ENCODE peak calls at places on chromosomes 16 and 17, in ten cellular contexts. S is WTC11, T is MM.1S, F is GM13976, K is lung, E is RWPE1, Z is dorsolateral prefrontal cortex, G is brain microvascular endothelial cell, Y is upper lobe of right lung, Q is breast epithelium. A is an unnamed sample.

GRCh38 chr17:79925242-79925957 is 86.2 kb upstream of the CBX4 start:
- DNase-seq in S (no peak), T (no peak), F (no peak), K (peak), E (peak), Z (peak), G (no peak), Y (peak), Q (peak), A (no peak)

GRCh38 chr17:5585814-5586558 is 1.7 kb upstream of the NLRP1 start:
- DNase-seq in S (no peak), T (no peak), F (no peak), K (no peak), E (peak), Z (no peak), G (no peak), Y (no peak), Q (no peak), A (no peak)

GRCh38 chr17:60139438-60140285 is 10.1 kb upstream of the CA4 start:
- DNase-seq in S (peak), T (peak), F (peak), K (peak), E (peak), Z (peak), G (peak), Y (peak), Q (no peak), A (peak)

GRCh38 chr16:4894276-4895150 is 42.4 kb downstream of the PPL start:
- DNase-seq in S (no peak), T (no peak), F (no peak), K (no peak), E (no peak), Z (no peak), G (no peak), Y (no peak), Q (no peak), A (no peak)

GRCh38 chr17:63996430-63997182 is 1.5 kb upstream of the PRR29 start:
- DNase-seq in S (no peak), T (no peak), F (no peak), K (no peak), E (no peak), Z (no peak), G (no peak), Y (peak), Q (no peak), A (peak)

GRCh38 chr17:1485748-1486376 is 6.6 kb downstream of the MYO1C start:
- DNase-seq in S (peak), T (peak), F (peak), K (peak), E (peak), Z (no peak), G (peak), Y (peak), Q (peak), A (peak)

GRCh38 chr16:30004811-30005242 is 6.0 kb downstream of the DOC2A start:
- DNase-seq in S (no peak), T (no peak), F (no peak), K (no peak), E (no peak), Z (no peak), G (no peak), Y (peak), Q (no peak), A (no peak)

GRCh38 chr16:75758215-75758614 is 31.9 kb upstream of the CPHXL start:
- DNase-seq in S (no peak), T (no peak), F (no peak), K (no peak), E (no peak), Z (no peak), G (peak), Y (no peak), Q (no peak), A (no peak)

GRCh38 chr17:50100921-50101345 is 5.8 kb downstream of the PDK2 start:
- DNase-seq in S (no peak), T (no peak), F (no peak), K (no peak), E (no peak), Z (peak), G (no peak), Y (no peak), Q (no peak), A (no peak)

GRCh38 chr17:59371426-59372099 is 40.1 kb downstream of the YPEL2 start:
- DNase-seq in S (no peak), T (no peak), F (no peak), K (no peak), E (no peak), Z (peak), G (peak), Y (no peak), Q (no peak), A (no peak)

DNA sequence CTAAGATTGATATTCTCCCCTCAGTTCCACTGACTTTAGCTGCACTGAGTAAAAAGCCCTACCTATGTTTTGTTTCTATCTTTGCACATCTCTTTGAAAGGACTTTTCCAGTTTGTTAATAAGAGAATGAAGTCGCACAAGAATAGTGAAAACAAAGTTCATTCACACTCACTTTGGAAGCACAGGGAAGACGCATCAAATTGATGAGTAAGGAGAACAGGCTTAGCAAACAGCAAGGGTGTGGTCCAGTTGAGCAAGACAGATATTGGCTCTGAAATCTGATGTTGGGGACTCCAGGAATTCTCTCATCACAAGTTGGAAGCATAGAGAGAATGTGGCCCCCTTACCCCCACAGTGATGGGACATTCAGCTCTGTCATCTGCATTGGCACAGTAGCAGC is 221.3 kb downstream of the CDH11 start:
- DNase-seq in S (no peak), T (no peak), F (no peak), K (no peak), E (no peak), Z (no peak), G (no peak), Y (no peak), Q (no peak), A (no peak)
- TF ChIP-seq CTCF in S (no peak), T (no peak), F (no peak), K (no peak), E (no peak), Z (no peak), G (no peak), Y (no peak), Q (no peak), A (no peak)

DNA sequence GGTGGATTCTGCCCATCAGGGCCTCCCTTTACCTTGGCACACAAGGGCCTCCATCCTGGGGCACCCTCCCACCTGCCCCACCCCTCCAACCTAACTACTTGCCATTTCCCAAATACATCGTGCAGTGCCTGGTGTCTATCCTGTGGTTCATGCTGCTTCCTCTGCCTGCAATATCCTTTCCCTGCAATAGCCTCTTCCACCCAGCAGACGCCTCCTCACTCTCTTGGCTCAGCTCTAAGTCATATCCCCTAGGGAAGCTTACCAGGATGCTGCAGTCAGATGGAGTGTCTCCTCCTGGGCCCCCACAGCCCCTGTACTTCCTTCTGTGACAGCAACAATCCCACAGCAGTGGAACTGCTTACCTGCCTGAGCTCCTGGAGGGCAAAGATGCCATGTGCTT is 36.7 kb downstream of the CCDC182 start:
- DNase-seq in S (no peak), T (no peak), F (no peak), K (peak), E (no peak), Z (no peak), G (no peak), Y (no peak), Q (no peak), A (no peak)
- TF ChIP-seq CTCF in S (no peak), T (no peak), F (no peak), K (no peak), E (no peak), Z (no peak), G (peak), Y (no peak), Q (no peak), A (no peak)

GRCh38 chr16:56538331-56538730 is 18.5 kb upstream of the BBS2 start:
- DNase-seq in S (no peak), T (no peak), F (no peak), K (no peak), E (no peak), Z (no peak), G (no peak), Y (no peak), Q (no peak), A (no peak)

GRCh38 chr16:56530872-56531271 is 11.0 kb upstream of the BBS2 start:
- DNase-seq in S (no peak), T (no peak), F (no peak), K (no peak), E (peak), Z (no peak), G (no peak), Y (no peak), Q (no peak), A (no peak)

GRCh38 chr16:56534847-56535383 is 15.1 kb upstream of the BBS2 start:
- DNase-seq in S (no peak), T (no peak), F (no peak), K (no peak), E (no peak), Z (no peak), G (no peak), Y (no peak), Q (no peak), A (no peak)

DNA sequence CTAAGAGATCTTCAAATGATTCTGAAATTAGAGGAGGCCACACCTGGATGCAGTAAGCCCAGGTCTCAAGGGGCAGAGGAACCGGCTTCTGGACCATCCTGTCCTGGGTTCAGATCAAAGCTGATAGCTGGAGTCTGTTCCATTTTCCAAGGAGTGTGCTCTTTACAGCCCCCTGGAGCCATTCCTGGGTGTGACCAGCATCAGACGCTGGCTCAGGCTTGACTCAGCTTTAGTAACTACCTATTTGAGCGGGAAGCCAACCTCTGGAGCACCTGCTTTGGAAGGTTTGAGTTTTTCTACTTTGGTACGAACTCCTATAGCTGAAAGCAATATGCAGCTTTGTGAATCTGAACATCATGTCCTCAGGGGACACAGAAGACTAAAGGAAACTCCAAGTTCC is 12.9 kb upstream of the BBS2 start:
- DNase-seq in S (peak), T (no peak), F (no peak), K (no peak), E (peak), Z (no peak), G (no peak), Y (no peak), Q (no peak), A (no peak)
- TF ChIP-seq CTCF in S (no peak), T (no peak), F (no peak), K (no peak), E (no peak), Z (no peak), G (peak), Y (no peak), Q (no peak), A (no peak)

DNA sequence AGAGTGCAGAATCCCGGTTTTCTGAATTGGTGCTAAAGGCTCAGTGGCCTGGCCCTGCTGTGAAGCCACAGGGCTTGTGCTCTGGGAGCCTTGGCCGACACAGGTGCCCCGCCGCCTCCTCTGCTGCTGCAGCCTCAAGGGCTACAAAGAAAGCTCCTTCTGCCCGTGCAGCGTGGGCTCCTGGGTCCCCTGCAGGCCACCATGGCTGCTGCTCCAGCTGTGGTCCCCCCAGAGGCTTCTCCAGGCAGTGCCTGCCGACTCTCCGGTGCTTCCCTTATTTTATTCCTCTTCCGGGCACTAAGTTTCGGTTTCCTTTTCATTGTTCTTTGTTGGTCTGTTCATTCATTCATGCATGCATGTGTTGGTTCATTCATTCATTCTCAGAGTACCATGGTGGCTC is 53.1 kb downstream of the CMIP start:
- DNase-seq in S (no peak), T (no peak), F (peak), K (no peak), E (no peak), Z (no peak), G (no peak), Y (no peak), Q (no peak), A (no peak)
- TF ChIP-seq CTCF in S (no peak), T (no peak), F (no peak), K (no peak), E (no peak), Z (no peak), G (no peak), Y (peak), Q (peak), A (no peak)